ENCODE peak calls at places on chromosomes 16 and 17, in six cellular contexts. Z is NCI-H2081, D is AG04449, J is Right ventricle myocardium superior, S is WTC11, H is iPS-NIHi11. G is an unnamed sample.

GRCh38 chr16:9097266-9098219 is 6.1 kb downstream of the HAPSTR1 start:
- DNase-seq in J (no peak), S (no peak), D (no peak), Z (no peak), H (no peak), G (no peak)

GRCh38 chr16:85429776-85430522 is 183.2 kb upstream of the GSE1 start:
- DNase-seq in D (no peak), J (peak; percentile 24), Z (no peak), H (no peak), S (no peak), G (no peak)

GRCh38 chr17:70661342-70662222 is 492.2 kb downstream of the KCNJ2 start:
- DNase-seq in D (no peak), H (no peak), J (no peak), S (no peak), Z (peak; percentile 32), G (peak; percentile 93)

GRCh38 chr17:48442819-48443218 is 12.8 kb upstream of the SKAP1 start:
- DNase-seq in J (no peak), S (no peak), Z (no peak), D (no peak), H (no peak), G (no peak)

GRCh38 chr16:4314532-4315184 is 1.2 kb upstream of the GLIS2 start:
- DNase-seq in S (no peak), J (no peak), D (no peak), H (peak; percentile 23), Z (no peak), G (peak; percentile 33)

GRCh38 chr17:4004517-4005295 is 40.5 kb upstream of the ATP2A3 start:
- DNase-seq in S (peak; percentile 78), H (peak; percentile 96), J (peak; percentile 67), Z (peak; percentile 21), D (no peak), G (peak; percentile 19)

GRCh38 chr16:11291021-11291716 is 10.0 kb upstream of the PRM1 start:
- DNase-seq in H (no peak), S (no peak), J (no peak), D (no peak), Z (no peak), G (no peak)

GRCh38 chr17:66343531-66344078 is 41.2 kb downstream of the PRKCA start:
- DNase-seq in D (no peak), S (no peak), H (no peak), J (no peak), Z (no peak), G (no peak)

GRCh38 chr16:11257131-11257938 is 1.3 kb upstream of the SOCS1 start:
- DNase-seq in Z (peak; percentile 54), D (no peak), H (peak; percentile 86), S (peak; percentile 80), J (peak; percentile 80), G (peak; percentile 84)

GRCh38 chr17:13594762-13595697 is 6.7 kb downstream of the HS3ST3A1 start:
- DNase-seq in S (peak; percentile 75), D (peak; percentile 57), Z (peak; percentile 3), H (peak; percentile 52), J (no peak), G (peak; percentile 35)

GRCh38 chr17:77279448-77280303 is 138.9 kb downstream of the SEC14L1 start:
- DNase-seq in Z (no peak), H (no peak), J (no peak), D (no peak), S (no peak), G (no peak)

GRCh38 chr17:57859601-57860413 is 10.0 kb upstream of the MRPS23 start:
- DNase-seq in J (peak; percentile 21), S (no peak), D (no peak), H (no peak), Z (no peak), G (no peak)

GRCh38 chr17:58802188-58802587 is 46.5 kb downstream of the PPM1E start:
- DNase-seq in D (no peak), Z (no peak), S (no peak), H (no peak), J (no peak), G (no peak)

GRCh38 chr17:62705781-62706597 is 78.5 kb downstream of the MRC2 start:
- DNase-seq in S (no peak), H (no peak), J (peak; percentile 55), Z (no peak), D (no peak), G (peak; percentile 5)

GRCh38 chr17:41813039-41813680 is 356 bp downstream of the FKBP10 start:
- DNase-seq in J (no peak), D (no peak), Z (no peak), H (no peak), S (no peak), G (no peak)

GRCh38 chr17:30920282-30920681 is 1.5 kb upstream of the ADAP2 start:
- DNase-seq in D (no peak), Z (no peak), S (peak; percentile 39), J (no peak), H (peak; percentile 60), G (no peak)

GRCh38 chr17:75412455-75413317 is 7.2 kb upstream of the GRB2 start:
- DNase-seq in S (peak; percentile 78), D (no peak), Z (peak; percentile 83), H (peak; percentile 85), J (peak; percentile 51), G (peak; percentile 70)

GRCh38 chr17:61218438-61218837 is 181.2 kb upstream of the TBX2 start:
- DNase-seq in D (peak; percentile 46), S (no peak), J (no peak), H (no peak), Z (no peak), G (no peak)